ENCODE peak calls at places on chromosomes 12 and 14, in five cellular contexts. E is testis, W is neural progenitor cell, I is bronchial epithelial cell, U is psoas muscle. Q is an unnamed sample.

GRCh38 chr12:64034901-64035576 is 187.1 kb downstream of the KICS2 start:
- DNase-seq in E (no peak), W (no peak), I (no peak), U (no peak), Q (no peak)

GRCh38 chr14:26738571-26738970 is 140.7 kb upstream of the NOVA1 start:
- DNase-seq in E (no peak), W (no peak), I (peak; percentile 2), U (no peak), Q (no peak)

GRCh38 chr14:44961151-44961729 is 507 bp downstream of the KLHL28 start:
- DNase-seq in E (peak; percentile 73), W (peak; percentile 73), I (peak; percentile 54), U (peak; percentile 70), Q (no peak)

GRCh38 chr12:78271546-78271945 is 440.9 kb downstream of the NAV3 start:
- DNase-seq in E (no peak), W (no peak), I (peak; percentile 55), U (no peak), Q (no peak)

GRCh38 chr12:46303039-46303666 is 34.3 kb upstream of the SLC38A1 start:
- DNase-seq in E (peak; percentile 28), W (no peak), I (peak; percentile 78), U (no peak), Q (no peak)

GRCh38 chr12:26338574-26339572 is 143.5 kb downstream of the SSPN start:
- DNase-seq in E (no peak), W (no peak), I (peak; percentile 83), U (no peak), Q (no peak)

GRCh38 chr12:128408669-128409068 is 141.7 kb downstream of the TMEM132C start:
- DNase-seq in E (no peak), W (peak; percentile 60), I (no peak), U (no peak), Q (no peak)

GRCh38 chr12:96236221-96236822 is 42.1 kb downstream of the ELK3 start:
- DNase-seq in E (peak; percentile 29), W (no peak), I (no peak), U (peak; percentile 73), Q (no peak)

GRCh38 chr12:57540998-57541397 is 6.0 kb downstream of the DCTN2 start:
- DNase-seq in E (no peak), W (no peak), I (no peak), U (no peak), Q (no peak)

GRCh38 chr14:61476105-61476736 is 154.8 kb downstream of the PRKCH start:
- DNase-seq in E (no peak), W (no peak), I (no peak), U (no peak), Q (no peak)

GRCh38 chr12:122976648-122976975 is 1.6 kb downstream of the OGFOD2 start:
- DNase-seq in E (no peak), W (no peak), I (no peak), U (peak; percentile 46), Q (no peak)

GRCh38 chr14:104743461-104744380 is 9.2 kb upstream of the SIVA1 start:
- DNase-seq in E (no peak), W (no peak), I (peak; percentile 73), U (peak; percentile 36), Q (no peak)

GRCh38 chr12:10667581-10667980 is 6.3 kb downstream of the STYK1 start:
- DNase-seq in E (no peak), W (no peak), I (no peak), U (no peak), Q (no peak)

GRCh38 chr12:7302536-7303113 is 1.2 kb upstream of the ACSM4 start:
- DNase-seq in E (no peak), W (no peak), I (peak; percentile 2), U (no peak), Q (no peak)

GRCh38 chr14:96090441-96091148 is 51.4 kb downstream of the C14orf132 start:
- DNase-seq in E (peak; percentile 65), W (no peak), I (no peak), U (peak; percentile 82), Q (no peak)

GRCh38 chr12:125797421-125798175 is 732.4 kb downstream of the AACS start:
- DNase-seq in E (no peak), W (no peak), I (no peak), U (no peak), Q (no peak)

GRCh38 chr14:101705733-101706508 is 55.6 kb upstream of the PPP2R5C start:
- DNase-seq in E (no peak), W (peak; percentile 66), I (no peak), U (peak; percentile 81), Q (no peak)

GRCh38 chr14:55327179-55327578 is 56.0 kb downstream of the FBXO34 start:
- DNase-seq in E (no peak), W (no peak), I (no peak), U (no peak), Q (no peak)

GRCh38 chr12:128947199-128947598 is 93.9 kb downstream of the GLT1D1 start:
- DNase-seq in E (no peak), W (peak; percentile 26), I (no peak), U (no peak), Q (no peak)

GRCh38 chr12:68957273-68957672 is 24.3 kb upstream of the CPM start:
- DNase-seq in E (no peak), W (no peak), I (no peak), U (no peak), Q (no peak)

GRCh38 chr12:56220611-56221232 is 1.0 kb downstream of the RNF41 start:
- DNase-seq in E (no peak), W (no peak), I (peak; percentile 34), U (no peak), Q (peak; percentile 42)

GRCh38 chr14:56534656-56535055 is 44.9 kb upstream of the TMEM260 start:
- DNase-seq in E (no peak), W (no peak), I (no peak), U (no peak), Q (no peak)

GRCh38 chr12:27907766-27908165 is 64.8 kb downstream of the PTHLH start:
- DNase-seq in E (no peak), W (no peak), I (peak; percentile 42), U (no peak), Q (no peak)

GRCh38 chr14:77120771-77121743 is 20.5 kb downstream of the ZDHHC22 start:
- DNase-seq in E (peak; percentile 53), W (no peak), I (no peak), U (no peak), Q (no peak)

GRCh38 chr12:57237653-57237951 is 8.1 kb downstream of the SHMT2 start:
- DNase-seq in E (no peak), W (no peak), I (peak; percentile 45), U (no peak), Q (no peak)

GRCh38 chr12:3047961-3048360 is 29.2 kb upstream of the TSPAN9 start:
- DNase-seq in E (no peak), W (no peak), I (no peak), U (no peak), Q (no peak)

GRCh38 chr14:65290830-65291229 is 121.7 kb upstream of the FUT8 start:
- DNase-seq in E (no peak), W (no peak), I (peak; percentile 99), U (no peak), Q (peak; percentile 84)

GRCh38 chr14:76810953-76811400 is 1.7 kb downstream of the ANGEL1 start:
- DNase-seq in E (peak; percentile 64), W (peak; percentile 31), I (peak; percentile 32), U (no peak), Q (no peak)

GRCh38 chr14:65961004-65961403 is 525.2 kb upstream of the CCDC196 start:
- DNase-seq in E (peak; percentile 72), W (peak; percentile 81), I (peak; percentile 49), U (no peak), Q (no peak)

GRCh38 chr12:55767156-55767555 is 24.2 kb downstream of the GDF11 start:
- DNase-seq in E (no peak), W (no peak), I (no peak), U (no peak), Q (no peak)

GRCh38 chr12:51322452-51322851 is 1.5 kb downstream of the BIN2 start:
- DNase-seq in E (no peak), W (no peak), I (no peak), U (no peak), Q (no peak)
- H3K4me3 ChIP-seq in E (no peak overlapping the region), W (no peak overlapping the region), I (no peak overlapping the region), U (peak overlapping the region; percentile 42), Q (no peak overlapping the region)

DNA sequence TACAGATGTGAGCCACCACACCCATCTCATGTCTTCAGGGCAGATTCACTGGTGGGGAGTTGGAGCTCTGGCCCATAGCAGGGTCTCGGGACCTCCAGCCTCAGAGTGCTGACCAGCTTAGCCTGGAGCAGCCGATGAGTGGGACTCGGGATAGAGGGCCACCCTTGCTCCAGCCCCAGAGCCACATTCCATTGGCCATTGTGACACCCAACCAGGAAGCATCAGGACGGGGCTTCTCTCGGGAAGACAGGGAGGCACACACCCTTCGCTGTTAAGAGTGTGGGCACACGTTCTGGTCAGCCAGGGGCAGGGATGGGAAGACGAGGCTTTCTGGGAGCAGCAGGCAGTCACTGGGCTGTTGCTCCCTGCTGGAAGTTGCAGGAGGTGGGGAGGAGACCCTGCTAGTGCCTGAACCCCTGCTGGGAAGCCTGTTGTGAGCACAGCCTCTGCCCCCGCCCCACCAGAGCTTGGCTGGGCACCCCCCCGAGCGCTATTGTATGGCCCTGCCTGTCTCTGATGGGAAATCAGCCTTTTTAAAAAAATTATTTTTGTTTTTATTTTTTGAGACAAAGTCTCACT is 1.6 kb downstream of the ADGRD1 start:
- DNase-seq in E (no peak), W (no peak), I (no peak), U (no peak), Q (no peak)
- H3K4me3 ChIP-seq in E (peak overlapping the region; percentile 32), W (no peak overlapping the region), I (no peak overlapping the region), U (peak overlapping the region; percentile 67), Q (no peak overlapping the region)

GRCh38 chr14:24366375-24366663 is 1.7 kb upstream of the NFATC4 start:
- DNase-seq in E (no peak), W (no peak), I (no peak), U (no peak), Q (no peak)
- H3K4me3 ChIP-seq in E (peak overlapping the region; percentile 62), W (peak overlapping the region; percentile 74), I (peak overlapping the region; percentile 65), U (peak overlapping the region; percentile 64), Q (peak overlapping the region; percentile 52)

DNA sequence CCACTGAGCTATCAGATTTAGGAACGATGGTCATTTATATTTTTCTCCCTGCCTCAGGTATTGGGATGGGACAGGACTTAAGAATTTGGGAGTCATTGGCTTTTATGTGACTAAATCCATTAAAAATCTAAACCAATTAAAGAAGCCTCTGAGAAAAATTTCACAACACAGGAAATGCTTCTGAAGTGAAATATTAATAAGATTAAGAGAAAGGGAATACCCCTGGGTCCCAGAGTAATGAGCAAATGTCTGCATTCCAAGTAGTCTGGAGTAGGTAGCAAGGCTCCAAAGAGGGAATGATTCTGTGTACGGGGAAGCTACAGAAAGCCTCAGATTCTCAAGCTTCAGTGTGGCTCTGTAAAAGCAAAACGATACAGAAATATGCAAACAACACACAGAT is 707 bp upstream of the MED6 start:
- DNase-seq in E (no peak), W (peak; percentile 7), I (peak; percentile 72), U (no peak), Q (peak; percentile 10)
- H3K4me3 ChIP-seq in E (peak overlapping the region; percentile 86), W (peak overlapping the region; percentile 65), I (peak overlapping the region; percentile 58), U (peak overlapping the region; percentile 80), Q (peak overlapping the region; percentile 93)

GRCh38 chr12:117807355-117807754 is 161.4 kb downstream of the KSR2 start:
- DNase-seq in E (no peak), W (no peak), I (no peak), U (no peak), Q (no peak)
- H3K4me3 ChIP-seq in E (no peak overlapping the region), W (no peak overlapping the region), I (no peak overlapping the region), U (no peak overlapping the region), Q (no peak overlapping the region)

DNA sequence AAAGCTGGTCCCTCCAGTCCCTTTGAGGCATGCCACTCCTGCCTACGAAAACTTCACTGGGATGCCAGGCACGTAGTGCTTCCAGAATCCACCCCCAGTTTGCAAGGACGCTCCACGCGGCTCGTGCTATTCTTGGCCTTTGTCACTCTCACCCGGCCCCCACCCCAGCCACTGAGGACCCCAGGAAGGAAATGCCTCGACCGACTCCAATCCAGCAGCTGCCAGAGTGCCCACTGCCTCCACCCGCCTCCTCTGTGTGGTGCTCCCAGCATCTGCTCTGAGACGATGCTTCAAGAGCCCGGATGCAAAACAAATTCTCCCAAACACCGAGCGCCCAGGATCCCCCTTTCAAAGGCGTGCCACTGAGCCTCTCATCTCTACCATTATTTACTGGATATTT is 123.9 kb downstream of the RFLNA start:
- DNase-seq in E (no peak), W (no peak), I (no peak), U (no peak), Q (no peak)
- H3K4me3 ChIP-seq in E (no peak overlapping the region), W (no peak overlapping the region), I (no peak overlapping the region), U (no peak overlapping the region), Q (no peak overlapping the region)

Q was measured in AG09309.